ENCODE peak calls at places on chromosome 5, in ten cellular contexts. A is activated naive CD8-positive, alpha-beta T cell treated with anti-CD3 and anti-CD28 coated beads, Interleukin-2, amount 50 U/mL, for 24 hours; F is omental fat pad; K is HTR-8/SVneo; S is psoas muscle; J is nucleus accumbens; G is NAMALWA; O is activated CD4-positive, alpha-beta T cell treated with anti-CD3 and anti-CD28 coated beads for 24 hours; Y is M059J; V is suprapubic skin. H is an unnamed sample.

GRCh38 chr5:72328172-72328571 is 8.0 kb downstream of the PTCD2 start:
- DNase-seq in S (peak), K (no peak), G (no peak), J (peak), Y (peak), A (no peak), V (no peak), O (no peak), F (no peak), H (peak)

GRCh38 chr5:98349251-98349989 is 424.0 kb upstream of the RGMB start:
- DNase-seq in O (no peak), G (peak), A (no peak), S (no peak), J (no peak), V (no peak), K (peak), F (no peak), Y (peak), H (no peak)

GRCh38 chr5:61631438-61631941 is 299.4 kb downstream of the ZSWIM6 start:
- DNase-seq in K (no peak), A (no peak), V (no peak), S (peak), J (peak), O (no peak), F (no peak), Y (no peak), G (no peak), H (peak)

GRCh38 chr5:41795125-41795524 is 75.1 kb downstream of the OXCT1 start:
- DNase-seq in Y (no peak), J (no peak), O (no peak), V (no peak), K (no peak), A (no peak), G (no peak), S (no peak), F (no peak), H (no peak)

GRCh38 chr5:115810776-115811175 is 5.7 kb downstream of the CDO1 start:
- DNase-seq in Y (no peak), J (no peak), V (no peak), G (no peak), S (no peak), F (no peak), K (no peak), O (no peak), A (no peak), H (no peak)

GRCh38 chr5:103582364-103582763 is 19.8 kb upstream of the NUDT12 start:
- DNase-seq in O (no peak), A (peak), J (peak), F (no peak), K (no peak), Y (peak), G (peak), V (no peak), S (no peak), H (no peak)

GRCh38 chr5:149730620-149731331 is 666 bp downstream of the PPARGC1B start:
- DNase-seq in G (peak), A (peak), J (no peak), V (no peak), Y (peak), S (peak), K (peak), O (peak), F (no peak), H (no peak)

GRCh38 chr5:37771731-37772130 is 68.1 kb downstream of the GDNF start:
- DNase-seq in J (no peak), G (no peak), A (no peak), Y (peak), O (no peak), F (no peak), K (peak), V (no peak), S (no peak), H (no peak)

GRCh38 chr5:134142088-134142487 is 27.6 kb downstream of the TCF7 start:
- DNase-seq in O (no peak), Y (no peak), V (peak), A (no peak), G (no peak), K (no peak), J (no peak), F (no peak), S (no peak), H (peak)

GRCh38 chr5:174489920-174490597 is 234.3 kb upstream of the MSX2 start:
- DNase-seq in F (no peak), V (no peak), A (no peak), G (no peak), J (no peak), S (no peak), K (no peak), Y (no peak), O (no peak), H (no peak)

GRCh38 chr5:88269222-88269771 is 652 bp upstream of the TMEM161B start:
- DNase-seq in F (no peak), Y (peak), V (no peak), S (no peak), A (no peak), G (peak), K (no peak), J (no peak), O (no peak), H (no peak)

GRCh38 chr5:149838881-149839739 is 105.5 kb downstream of the PDE6A start:
- DNase-seq in K (no peak), S (no peak), V (no peak), G (no peak), J (peak), O (no peak), F (no peak), Y (peak), A (no peak), H (no peak)

GRCh38 chr5:10279328-10279727 is 28.4 kb downstream of the CMBL start:
- DNase-seq in S (no peak), J (no peak), F (no peak), V (no peak), K (no peak), O (no peak), Y (no peak), G (no peak), A (no peak), H (no peak)

H was measured in dorsolateral prefrontal cortex.